ENCODE peak calls at places on chromosome 20, in ten cellular contexts. Z is heart right ventricle, S is HepG2, N is BE2C, A is WTC11, L is mesothelial cell of epicardium, P is fibroblast of villous mesenchyme, Q is GM23338, X is cardiac fibroblast, C is epithelial cell of esophagus. F is an unnamed sample.

GRCh38 chr20:32231245-32231644 is 23.6 kb downstream of the POFUT1 start:
- DNase-seq in S (no peak), A (no peak), N (no peak), L (no peak), P (no peak), Q (no peak), C (no peak), Z (no peak), X (no peak), F (no peak)

GRCh38 chr20:33522256-33522820 is 32.4 kb downstream of the CBFA2T2 start:
- DNase-seq in C (no peak), L (no peak), P (no peak), N (no peak), S (no peak), Z (no peak), X (peak), Q (no peak), A (no peak), F (no peak)

GRCh38 chr20:41837669-41838224 is 219.6 kb upstream of the CHD6 start:
- DNase-seq in S (no peak), Q (no peak), X (no peak), A (no peak), Z (no peak), N (no peak), C (no peak), L (no peak), P (no peak), F (no peak)

GRCh38 chr20:2459981-2460751 is 10.4 kb downstream of the SNRPB start:
- DNase-seq in Q (no peak), L (no peak), N (no peak), S (no peak), A (no peak), Z (no peak), P (no peak), X (no peak), C (no peak), F (no peak)

GRCh38 chr20:51695574-51696303 is 72.5 kb downstream of the ATP9A start:
- DNase-seq in C (peak), Q (no peak), P (peak), N (no peak), Z (no peak), X (peak), S (peak), A (no peak), L (no peak), F (peak)

GRCh38 chr20:43721429-43722152 is 5.2 kb downstream of the GTSF1L start:
- DNase-seq in Z (no peak), Q (peak), P (no peak), L (no peak), S (no peak), X (no peak), A (peak), C (peak), N (peak), F (no peak)

GRCh38 chr20:49344975-49345374 is 67.1 kb upstream of the ZNFX1 start:
- DNase-seq in N (no peak), Z (peak), S (no peak), L (no peak), A (no peak), C (peak), P (peak), X (peak), Q (no peak), F (no peak)

GRCh38 chr20:57657537-57658446 is 37.6 kb upstream of the ZBP1 start:
- DNase-seq in S (peak), N (no peak), C (peak), Z (peak), Q (no peak), L (peak), X (no peak), A (peak), P (no peak), F (peak)

GRCh38 chr20:43534791-43535350 is 24.0 kb upstream of the SGK2 start:
- DNase-seq in A (no peak), X (no peak), Z (no peak), Q (no peak), L (no peak), P (no peak), N (no peak), S (no peak), C (no peak), F (no peak)

GRCh38 chr20:48709744-48710143 is 118.1 kb downstream of the PREX1 start:
- DNase-seq in Q (no peak), X (peak), Z (no peak), A (no peak), P (no peak), C (no peak), N (no peak), L (no peak), S (no peak), F (no peak)

GRCh38 chr20:15616626-15617025 is 956.6 kb downstream of the KIF16B start:
- DNase-seq in X (no peak), A (no peak), P (no peak), C (no peak), L (no peak), Z (no peak), N (no peak), Q (no peak), S (no peak), F (no peak)

GRCh38 chr20:15619816-15620215 is 953.4 kb downstream of the KIF16B start:
- DNase-seq in X (no peak), Z (no peak), L (no peak), C (no peak), A (no peak), S (no peak), P (no peak), Q (no peak), N (no peak), F (no peak)

GRCh38 chr20:15618912-15619311 is 954.3 kb downstream of the KIF16B start:
- DNase-seq in S (no peak), P (no peak), Q (no peak), A (no peak), Z (no peak), X (no peak), C (no peak), N (no peak), L (no peak), F (no peak)

GRCh38 chr20:15613530-15613929 is 959.7 kb downstream of the KIF16B start:
- DNase-seq in L (no peak), C (no peak), Z (no peak), S (no peak), N (no peak), A (no peak), X (no peak), Q (no peak), P (no peak), F (no peak)

GRCh38 chr20:15619341-15619740 is 953.9 kb downstream of the KIF16B start:
- DNase-seq in Z (no peak), P (no peak), X (no peak), A (no peak), C (no peak), N (no peak), Q (no peak), L (no peak), S (no peak), F (no peak)
- TF ChIP-seq CTCF in Z (no peak), P (no peak), X (no peak), A (no peak), C (no peak), N (no peak), Q (no peak), L (no peak), S (no peak), F (no peak)

GRCh38 chr20:4358566-4358965 is 343.2 kb upstream of the RNF24 start:
- DNase-seq in L (no peak), Q (no peak), A (no peak), C (no peak), P (no peak), X (no peak), S (no peak), N (no peak), Z (no peak), F (no peak)
- TF ChIP-seq CTCF in L (no peak), Q (no peak), A (no peak), C (no peak), P (no peak), X (no peak), S (no peak), N (no peak), Z (no peak), F (no peak)

GRCh38 chr20:574297-574942 is 30.8 kb upstream of the CSNK2A1 start:
- DNase-seq in X (no peak), N (no peak), Z (peak), Q (peak), S (no peak), L (no peak), A (peak), C (no peak), P (no peak), F (peak)

GRCh38 chr20:568865-569415 is 25.4 kb upstream of the CSNK2A1 start:
- DNase-seq in Q (peak), S (no peak), N (no peak), L (no peak), C (no peak), Z (no peak), X (no peak), P (no peak), A (no peak), F (no peak)

GRCh38 chr20:573414-574296 is 30.1 kb upstream of the CSNK2A1 start:
- DNase-seq in Z (no peak), L (no peak), C (no peak), Q (no peak), P (no peak), A (no peak), N (no peak), X (no peak), S (no peak), F (no peak)

GRCh38 chr20:572752-573151 is 29.2 kb upstream of the CSNK2A1 start:
- DNase-seq in Z (peak), A (no peak), C (no peak), N (no peak), S (no peak), L (no peak), Q (no peak), P (no peak), X (no peak), F (no peak)

GRCh38 chr20:571754-572331 is 28.3 kb upstream of the CSNK2A1 start:
- DNase-seq in C (no peak), P (peak), Q (peak), N (no peak), Z (peak), L (peak), X (peak), A (peak), S (no peak), F (peak)
- TF ChIP-seq CTCF in C (no peak), P (no peak), Q (no peak), N (no peak), Z (no peak), L (no peak), X (no peak), A (no peak), S (no peak), F (no peak)

DNA sequence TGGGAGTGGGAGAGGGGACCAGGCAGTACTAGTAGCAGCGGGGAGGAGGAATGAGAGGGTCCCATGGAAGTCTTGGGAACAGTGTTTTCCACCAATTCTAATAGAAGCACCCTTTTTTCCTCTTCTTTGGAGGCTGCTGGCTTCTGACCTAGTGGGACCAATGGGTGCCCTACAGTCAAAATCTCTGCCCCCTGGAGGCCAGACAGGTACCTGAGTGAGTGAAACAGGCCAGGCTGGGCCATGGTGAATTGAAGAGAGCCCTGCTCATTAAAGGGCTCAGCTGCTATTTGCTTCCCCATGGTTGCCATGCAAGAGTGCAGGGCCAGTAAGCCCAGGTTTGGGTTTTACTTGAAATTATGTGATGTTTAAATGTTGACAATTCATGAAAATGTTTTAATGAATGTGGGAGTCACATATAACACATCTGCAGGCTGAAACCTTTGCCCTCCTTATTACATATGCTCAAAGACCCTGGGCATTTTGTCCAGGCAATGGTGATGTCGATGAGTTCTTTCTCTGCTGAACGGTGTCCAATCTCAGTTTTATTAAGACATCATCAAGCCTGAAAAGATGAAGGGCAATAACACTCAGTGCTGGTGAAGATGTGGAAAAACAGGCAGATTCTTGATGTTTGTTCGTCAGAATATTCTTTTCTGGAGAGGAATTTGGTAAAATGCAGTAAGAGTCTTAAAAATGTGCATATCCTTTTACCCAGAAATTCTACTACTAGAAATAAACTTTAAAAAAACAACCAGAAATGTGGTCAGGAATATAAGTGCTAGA is 42.3 kb upstream of the OCSTAMP start:
- DNase-seq in X (no peak), L (no peak), N (no peak), C (no peak), S (peak), Q (peak), P (no peak), Z (no peak), A (peak), F (peak)
- TF ChIP-seq CTCF in X (no peak), L (no peak), N (peak), C (peak), S (peak), Q (peak), P (peak), Z (no peak), A (no peak), F (peak)

GRCh38 chr20:44966030-44966961 is at the start of gene STK4:
- DNase-seq in L (peak), C (peak), X (peak), Z (peak), A (peak), S (peak), N (peak), P (peak), Q (peak), F (peak)
- TF ChIP-seq CTCF in L (no peak), C (peak), X (peak), Z (no peak), A (no peak), S (peak), N (peak), P (peak), Q (peak), F (peak)

F was measured in WERI-Rb-1.